ENCODE peak calls at places on chromosomes 1 and 21, in nine cellular contexts. N is activated CD4-positive, alpha-beta memory T cell treated with anti-CD3 and anti-CD28 coated beads for 36 hours; B is activated gamma-delta T cell; U is T1000; G is dorsolateral prefrontal cortex; P is nephron progenitor cell; W is endodermal cell; D is cardiac muscle cell; J is NCI-H345. S is an unnamed sample.

GRCh38 chr1:92980732-92981647 is 19.7 kb upstream of the DIPK1A start:
- DNase-seq in U (no peak), N (peak), J (no peak), W (no peak), D (no peak), G (no peak), P (no peak), B (no peak), S (no peak)

GRCh38 chr1:118158918-118159317 is 26.1 kb downstream of the SPAG17 start:
- DNase-seq in N (no peak), G (no peak), D (peak), J (no peak), W (no peak), B (no peak), P (no peak), U (no peak), S (peak)

GRCh38 chr1:25657786-25658760 is 41.5 kb downstream of the MAN1C1 start:
- DNase-seq in W (peak), J (no peak), P (no peak), B (no peak), G (no peak), N (peak), D (no peak), U (no peak), S (no peak)

GRCh38 chr1:26705788-26706237 is 10.0 kb downstream of the ARID1A start:
- DNase-seq in U (no peak), G (no peak), P (no peak), B (no peak), J (no peak), N (no peak), W (no peak), D (peak), S (peak)

GRCh38 chr1:6521502-6521901 is 30.0 kb upstream of the PLEKHG5 start:
- DNase-seq in B (no peak), P (no peak), N (no peak), U (peak), J (no peak), W (peak), D (no peak), G (no peak), S (peak)

GRCh38 chr1:220692436-220693228 is 2.5 kb downstream of the C1orf115 start:
- DNase-seq in N (no peak), G (no peak), U (no peak), W (no peak), P (no peak), J (no peak), B (no peak), D (peak), S (no peak)

GRCh38 chr1:222417264-222417663 is 130.6 kb downstream of the HHIPL2 start:
- DNase-seq in W (no peak), B (no peak), U (no peak), P (no peak), D (no peak), N (no peak), G (no peak), J (no peak), S (no peak)

GRCh38 chr21:44304846-44305245 is 5.0 kb downstream of the PFKL start:
- DNase-seq in B (no peak), J (peak), D (peak), W (peak), U (no peak), N (peak), P (peak), G (peak), S (peak)

GRCh38 chr1:81252471-81253160 is 548.1 kb upstream of the ADGRL2 start:
- DNase-seq in W (no peak), J (no peak), D (no peak), B (no peak), G (no peak), U (no peak), N (no peak), P (no peak), S (no peak)